ENCODE peak calls at places on chromosomes 5 and 9, in eight cellular contexts. One of them, this sample, is unnamed.

GRCh38 chr9:31574006-31574750 is 810.3 kb upstream of the ACO1 start:
- DNase-seq in cardiac muscle cell: no peak
- DNase-seq in Daoy: no peak
- DNase-seq in left ventricle myocardium inferior: no peak
- DNase-seq in ELR: no peak
- DNase-seq in GM03348: no peak
- DNase-seq in foreskin fibroblast: peak
- DNase-seq in T-helper 1 cell: no peak
- DNase-seq in this sample: no peak

GRCh38 chr9:91865041-91865440 is 85.0 kb downstream of the ROR2 start:
- DNase-seq in GM03348: no peak
- DNase-seq in T-helper 1 cell: no peak
- DNase-seq in left ventricle myocardium inferior: no peak
- DNase-seq in foreskin fibroblast: no peak
- DNase-seq in cardiac muscle cell: no peak
- DNase-seq in Daoy: no peak
- DNase-seq in ELR: no peak
- DNase-seq in this sample: no peak

GRCh38 chr9:132078369-132079356 is 1.0 kb downstream of the MED27 start:
- DNase-seq in T-helper 1 cell: peak
- DNase-seq in ELR: peak
- DNase-seq in left ventricle myocardium inferior: no peak
- DNase-seq in Daoy: peak
- DNase-seq in foreskin fibroblast: peak
- DNase-seq in GM03348: peak
- DNase-seq in cardiac muscle cell: peak
- DNase-seq in this sample: peak

GRCh38 chr9:23826120-23826629 is at the start of gene ELAVL2:
- DNase-seq in foreskin fibroblast: peak
- DNase-seq in cardiac muscle cell: peak
- DNase-seq in GM03348: peak
- DNase-seq in Daoy: no peak
- DNase-seq in T-helper 1 cell: no peak
- DNase-seq in ELR: peak
- DNase-seq in left ventricle myocardium inferior: peak
- DNase-seq in this sample: peak

GRCh38 chr5:150623878-150624216 is 16.6 kb upstream of the SYNPO start:
- DNase-seq in T-helper 1 cell: no peak
- DNase-seq in cardiac muscle cell: no peak
- DNase-seq in left ventricle myocardium inferior: no peak
- DNase-seq in ELR: no peak
- DNase-seq in GM03348: no peak
- DNase-seq in Daoy: no peak
- DNase-seq in foreskin fibroblast: no peak
- DNase-seq in this sample: no peak

GRCh38 chr9:33186457-33187168 is 19.5 kb upstream of the B4GALT1 start:
- DNase-seq in GM03348: no peak
- DNase-seq in ELR: peak
- DNase-seq in foreskin fibroblast: no peak
- DNase-seq in Daoy: peak
- DNase-seq in cardiac muscle cell: peak
- DNase-seq in T-helper 1 cell: no peak
- DNase-seq in left ventricle myocardium inferior: no peak
- DNase-seq in this sample: no peak

GRCh38 chr9:26502311-26502710 is 390.3 kb downstream of the CAAP1 start:
- DNase-seq in GM03348: no peak
- DNase-seq in T-helper 1 cell: no peak
- DNase-seq in cardiac muscle cell: no peak
- DNase-seq in left ventricle myocardium inferior: no peak
- DNase-seq in Daoy: no peak
- DNase-seq in ELR: no peak
- DNase-seq in foreskin fibroblast: no peak
- DNase-seq in this sample: no peak

GRCh38 chr9:115015018-115015635 is 84.7 kb upstream of the TNFSF8 start:
- DNase-seq in cardiac muscle cell: peak
- DNase-seq in T-helper 1 cell: no peak
- DNase-seq in Daoy: peak
- DNase-seq in foreskin fibroblast: peak
- DNase-seq in left ventricle myocardium inferior: no peak
- DNase-seq in ELR: peak
- DNase-seq in GM03348: peak
- DNase-seq in this sample: peak

GRCh38 chr9:76866689-76867088 is 39.2 kb downstream of the PRUNE2 start:
- DNase-seq in foreskin fibroblast: peak
- DNase-seq in left ventricle myocardium inferior: no peak
- DNase-seq in T-helper 1 cell: no peak
- DNase-seq in ELR: peak
- DNase-seq in Daoy: peak
- DNase-seq in cardiac muscle cell: peak
- DNase-seq in GM03348: peak
- DNase-seq in this sample: peak

GRCh38 chr9:35095175-35095574 is 1.2 kb downstream of the PIGO start:
- DNase-seq in foreskin fibroblast: no peak
- DNase-seq in GM03348: no peak
- DNase-seq in left ventricle myocardium inferior: no peak
- DNase-seq in cardiac muscle cell: no peak
- DNase-seq in ELR: no peak
- DNase-seq in T-helper 1 cell: no peak
- DNase-seq in Daoy: no peak
- DNase-seq in this sample: no peak

GRCh38 chr9:116000748-116001329 is 152.8 kb upstream of the PAPPA start:
- DNase-seq in T-helper 1 cell: no peak
- DNase-seq in cardiac muscle cell: no peak
- DNase-seq in left ventricle myocardium inferior: no peak
- DNase-seq in foreskin fibroblast: no peak
- DNase-seq in ELR: peak
- DNase-seq in Daoy: peak
- DNase-seq in GM03348: no peak
- DNase-seq in this sample: no peak

GRCh38 chr5:81400375-81400774 is 6.4 kb upstream of the ACOT12 start:
- DNase-seq in left ventricle myocardium inferior: no peak
- DNase-seq in cardiac muscle cell: no peak
- DNase-seq in ELR: no peak
- DNase-seq in foreskin fibroblast: no peak
- DNase-seq in GM03348: no peak
- DNase-seq in Daoy: no peak
- DNase-seq in T-helper 1 cell: no peak
- DNase-seq in this sample: no peak

GRCh38 chr9:133274236-133275104 is 531 bp downstream of the ABO start:
- DNase-seq in left ventricle myocardium inferior: no peak
- DNase-seq in cardiac muscle cell: no peak
- DNase-seq in GM03348: no peak
- DNase-seq in foreskin fibroblast: no peak
- DNase-seq in ELR: no peak
- DNase-seq in Daoy: no peak
- DNase-seq in T-helper 1 cell: no peak
- DNase-seq in this sample: no peak

GRCh38 chr5:116881921-116882531 is 307.4 kb upstream of the SEMA6A start:
- DNase-seq in Daoy: no peak
- DNase-seq in left ventricle myocardium inferior: no peak
- DNase-seq in T-helper 1 cell: no peak
- DNase-seq in foreskin fibroblast: no peak
- DNase-seq in cardiac muscle cell: no peak
- DNase-seq in ELR: no peak
- DNase-seq in GM03348: no peak
- DNase-seq in this sample: no peak

GRCh38 chr9:82436480-82436879 is 447.9 kb downstream of the SPATA31D1 start:
- DNase-seq in cardiac muscle cell: no peak
- DNase-seq in GM03348: peak
- DNase-seq in Daoy: no peak
- DNase-seq in left ventricle myocardium inferior: no peak
- DNase-seq in ELR: peak
- DNase-seq in T-helper 1 cell: no peak
- DNase-seq in foreskin fibroblast: peak
- DNase-seq in this sample: peak

GRCh38 chr5:172748341-172748843 is 22.6 kb downstream of the DUSP1 start:
- DNase-seq in foreskin fibroblast: no peak
- DNase-seq in T-helper 1 cell: no peak
- DNase-seq in cardiac muscle cell: peak
- DNase-seq in left ventricle myocardium inferior: peak
- DNase-seq in GM03348: no peak
- DNase-seq in ELR: no peak
- DNase-seq in Daoy: no peak
- DNase-seq in this sample: no peak

GRCh38 chr5:104598285-104598684 is 1035.7 kb upstream of the NUDT12 start:
- DNase-seq in cardiac muscle cell: no peak
- DNase-seq in T-helper 1 cell: no peak
- DNase-seq in Daoy: no peak
- DNase-seq in left ventricle myocardium inferior: no peak
- DNase-seq in GM03348: no peak
- DNase-seq in foreskin fibroblast: no peak
- DNase-seq in ELR: no peak
- DNase-seq in this sample: no peak

GRCh38 chr9:26264709-26265601 is 586.7 kb upstream of the TUSC1 start:
- DNase-seq in Daoy: no peak
- DNase-seq in cardiac muscle cell: peak
- DNase-seq in ELR: peak
- DNase-seq in foreskin fibroblast: peak
- DNase-seq in left ventricle myocardium inferior: no peak
- DNase-seq in T-helper 1 cell: no peak
- DNase-seq in GM03348: peak
- DNase-seq in this sample: peak

This sample was measured in EH.